ENCODE peak calls at places on chromosomes 7 and 10, in eight cellular contexts. T is colonic mucosa, H is fibroblast of lung, Q is suprapubic skin, I is brain microvascular endothelial cell, A is left ventricle myocardium inferior, V is AG04449, G is Peyer's patch. R is an unnamed sample.

GRCh38 chr7:101162551-101163280 is 2.7 kb downstream of the VGF start:
- DNase-seq in Q (no peak), G (no peak), H (peak; percentile 55), T (peak; percentile 56), A (peak; percentile 27), V (no peak), I (no peak), R (no peak)

GRCh38 chr10:43131256-43131655 is 7.0 kb upstream of the CSGALNACT2 start:
- DNase-seq in I (no peak), H (no peak), A (no peak), Q (no peak), V (no peak), T (peak; percentile 13), G (no peak), R (no peak)

GRCh38 chr10:35328404-35329037 is 7.8 kb upstream of the CCNY start:
- DNase-seq in T (no peak), H (peak; percentile 60), A (no peak), I (peak; percentile 69), V (peak; percentile 66), G (no peak), Q (no peak), R (peak; percentile 67)

GRCh38 chr10:18532881-18533535 is 118.4 kb downstream of the NSUN6 start:
- DNase-seq in I (no peak), G (no peak), T (no peak), Q (no peak), V (no peak), H (no peak), A (no peak), R (no peak)

GRCh38 chr7:4755045-4755444 is 20.4 kb upstream of the AP5Z1 start:
- DNase-seq in H (no peak), G (no peak), T (no peak), Q (no peak), V (no peak), A (no peak), I (no peak), R (no peak)

GRCh38 chr7:14073543-14073942 is 84.1 kb upstream of the ETV1 start:
- DNase-seq in G (no peak), T (no peak), V (no peak), H (no peak), Q (no peak), I (no peak), A (no peak), R (no peak)

GRCh38 chr7:22866965-22867364 is 44.3 kb upstream of the TOMM7 start:
- DNase-seq in H (peak; percentile 86), G (no peak), V (no peak), T (no peak), I (peak; percentile 34), Q (no peak), A (no peak), R (peak; percentile 86)

GRCh38 chr10:1526427-1527055 is 210.8 kb downstream of the ADARB2 start:
- DNase-seq in Q (peak; percentile 22), G (peak; percentile 36), H (no peak), I (no peak), T (no peak), V (no peak), A (no peak), R (no peak)

GRCh38 chr10:129402459-129402858 is 64.6 kb upstream of the MGMT start:
- DNase-seq in T (no peak), I (no peak), V (no peak), H (no peak), G (no peak), Q (no peak), A (no peak), R (no peak)

GRCh38 chr10:13440709-13441061 is 88.1 kb downstream of the BEND7 start:
- DNase-seq in H (no peak), V (no peak), I (no peak), G (no peak), T (no peak), A (no peak), Q (no peak), R (no peak)

GRCh38 chr10:34286136-34286739 is 528.9 kb downstream of the PARD3 start:
- DNase-seq in V (no peak), T (no peak), A (no peak), Q (no peak), H (no peak), G (no peak), I (no peak), R (no peak)

GRCh38 chr10:80454526-80455460 is 683 bp downstream of the TSPAN14 start:
- DNase-seq in Q (peak; percentile 76), I (no peak), A (peak; percentile 65), G (peak; percentile 89), T (peak; percentile 88), H (peak; percentile 35), V (no peak), R (peak; percentile 28)

GRCh38 chr10:77350711-77351119 is 286.9 kb downstream of the KCNMA1 start:
- DNase-seq in Q (no peak), I (peak; percentile 100), G (peak; percentile 48), V (peak; percentile 96), T (peak; percentile 30), H (peak; percentile 99), A (no peak), R (peak; percentile 99)

GRCh38 chr10:69224862-69225657 is 4.9 kb downstream of the HKDC1 start:
- DNase-seq in Q (no peak), V (no peak), T (no peak), A (no peak), I (no peak), G (no peak), H (no peak), R (no peak)

GRCh38 chr7:45696476-45696875 is 122.3 kb downstream of the ADCY1 start:
- DNase-seq in T (no peak), I (no peak), A (no peak), V (no peak), G (peak; percentile 10), H (no peak), Q (no peak), R (no peak)

GRCh38 chr10:16258476-16259040 is 178.3 kb upstream of the PTER start:
- DNase-seq in T (no peak), H (no peak), V (no peak), A (no peak), I (no peak), Q (no peak), G (no peak), R (no peak)

GRCh38 chr10:125684583-125684982 is 1.6 kb upstream of the TEX36 start:
- DNase-seq in I (no peak), A (no peak), V (no peak), H (no peak), T (no peak), G (no peak), Q (no peak), R (no peak)
- TF ChIP-seq CTCF in I (no peak), A (no peak), V (no peak), H (no peak), T (no peak), G (no peak), Q (no peak), R (no peak)

GRCh38 chr7:138212314-138212713 is 136.1 kb downstream of the AKR1D1 start:
- DNase-seq in I (no peak), H (no peak), V (no peak), Q (no peak), T (no peak), A (no peak), G (no peak), R (no peak)
- H3K4me3 ChIP-seq in I (no peak overlapping the region), H (no peak overlapping the region), V (no peak overlapping the region), Q (no peak overlapping the region), T (no peak overlapping the region), A (no peak overlapping the region), G (no peak overlapping the region), R (no peak overlapping the region)

DNA sequence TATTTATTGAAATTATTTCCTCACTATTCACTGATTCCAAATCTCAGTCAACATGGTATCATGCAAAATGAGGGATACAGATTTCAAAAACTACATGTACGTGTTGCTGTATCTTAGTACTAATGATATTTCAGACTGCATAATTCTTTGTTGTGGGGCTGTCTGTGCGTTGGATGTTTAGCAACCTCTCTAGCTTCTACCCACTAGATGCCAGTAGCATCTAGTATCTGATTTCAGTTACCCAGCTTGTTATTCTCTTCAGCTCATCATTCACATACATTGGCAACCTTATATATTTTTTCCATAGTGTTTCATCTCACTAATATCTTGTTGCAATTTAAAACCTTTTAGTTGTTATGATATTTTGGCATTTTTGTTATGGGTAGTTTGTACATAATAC is 22.5 kb upstream of the WASL start:
- DNase-seq in V (no peak), A (no peak), T (no peak), G (no peak), Q (no peak), I (no peak), H (no peak), R (no peak)
- TF ChIP-seq CTCF in V (no peak), A (no peak), T (no peak), G (no peak), Q (no peak), I (no peak), H (no peak), R (no peak)

GRCh38 chr7:136870799-136871487 is 2.5 kb downstream of the CHRM2 start:
- DNase-seq in V (no peak), H (no peak), Q (no peak), G (no peak), I (no peak), T (no peak), A (peak; percentile 23), R (no peak)
- H3K4me3 ChIP-seq in V (peak overlapping the region; percentile 78), H (peak overlapping the region; percentile 55), Q (peak overlapping the region; percentile 37), G (no peak overlapping the region), I (peak overlapping the region; percentile 63), T (peak overlapping the region; percentile 25), A (peak overlapping the region; percentile 74), R (peak overlapping the region; percentile 64)